ENCODE peak calls at places on chromosomes 1 and 21, in six cellular contexts. X is A172, O is Right ventricle myocardium inferior, S is T follicular helper cell, M is SW480, Z is stromal cell of bone marrow. C is an unnamed sample.

GRCh38 chr1:166069390-166069789 is 97.4 kb downstream of the FAM78B start:
- DNase-seq in X (no peak), O (no peak), S (no peak), M (no peak), Z (no peak), C (no peak)

GRCh38 chr1:19644761-19645543 is 841 bp downstream of the NBL1 start:
- DNase-seq in X (no peak), O (peak), S (no peak), M (peak), Z (no peak), C (no peak)

GRCh38 chr1:204307334-204307883 is 52.3 kb downstream of the PLEKHA6 start:
- DNase-seq in X (no peak), O (no peak), S (no peak), M (no peak), Z (no peak), C (peak)

GRCh38 chr1:41740058-41740457 is 178.7 kb downstream of the HIVEP3 start:
- DNase-seq in X (no peak), O (no peak), S (no peak), M (no peak), Z (no peak), C (no peak)

GRCh38 chr1:242240691-242241090 is 241.8 kb upstream of the MAP1LC3C start:
- DNase-seq in X (no peak), O (no peak), S (no peak), M (no peak), Z (no peak), C (no peak)

GRCh38 chr1:169824153-169824552 is 29.4 kb upstream of the METTL18 start:
- DNase-seq in X (no peak), O (no peak), S (no peak), M (no peak), Z (no peak), C (no peak)

GRCh38 chr1:31164291-31164690 is 75.4 kb downstream of the NKAIN1 start:
- DNase-seq in X (no peak), O (no peak), S (no peak), M (no peak), Z (no peak), C (no peak)

GRCh38 chr1:10813801-10814200 is 17.4 kb upstream of the CASZ1 start:
- DNase-seq in X (no peak), O (no peak), S (no peak), M (no peak), Z (no peak), C (no peak)

GRCh38 chr1:220690140-220691038 is at the start of gene C1orf115:
- DNase-seq in X (peak), O (peak), S (peak), M (peak), Z (no peak), C (peak)

GRCh38 chr1:215777370-215777925 is 210.3 kb downstream of the KCTD3 start:
- DNase-seq in X (no peak), O (no peak), S (no peak), M (no peak), Z (peak), C (peak)

GRCh38 chr1:164576311-164577271 is 17.6 kb downstream of the PBX1 start:
- DNase-seq in X (no peak), O (no peak), S (no peak), M (no peak), Z (no peak), C (peak)

GRCh38 chr1:178241057-178241456 is 147.2 kb downstream of the RASAL2 start:
- DNase-seq in X (peak), O (no peak), S (no peak), M (no peak), Z (no peak), C (peak)

GRCh38 chr1:53362851-53363642 is 35.2 kb upstream of the LRP8 start:
- DNase-seq in X (no peak), O (no peak), S (no peak), M (no peak), Z (no peak), C (no peak)

GRCh38 chr21:42466700-42467612 is 29.1 kb downstream of the RSPH1 start:
- DNase-seq in X (peak), O (no peak), S (no peak), M (peak), Z (no peak), C (peak)

GRCh38 chr1:228977741-228978140 is 242.5 kb downstream of the RHOU start:
- DNase-seq in X (no peak), O (no peak), S (no peak), M (no peak), Z (no peak), C (no peak)

GRCh38 chr1:92784051-92784638 is 763 bp downstream of the EVI5 start:
- DNase-seq in X (peak), O (no peak), S (peak), M (peak), Z (peak), C (peak)

GRCh38 chr21:16211339-16212303 is 481.8 kb downstream of the USP25 start:
- DNase-seq in X (peak), O (no peak), S (no peak), M (no peak), Z (peak), C (no peak)

GRCh38 chr1:9701661-9702060 is 50.1 kb downstream of the PIK3CD start:
- DNase-seq in X (no peak), O (no peak), S (no peak), M (no peak), Z (no peak), C (peak)

GRCh38 chr1:225471453-225472301 is 43.8 kb upstream of the LBR start:
- DNase-seq in X (no peak), O (no peak), S (no peak), M (no peak), Z (no peak), C (no peak)

GRCh38 chr1:8315573-8316475 is 2.1 kb upstream of the SLC45A1 start:
- DNase-seq in X (no peak), O (no peak), S (no peak), M (peak), Z (no peak), C (no peak)

GRCh38 chr1:29640428-29640785 is 404.1 kb downstream of the PTPRU start:
- DNase-seq in X (peak), O (no peak), S (no peak), M (no peak), Z (no peak), C (no peak)

GRCh38 chr1:15617874-15618684 is 821 bp downstream of the DDI2 start:
- DNase-seq in X (no peak), O (no peak), S (no peak), M (peak), Z (no peak), C (no peak)

GRCh38 chr1:235971571-235972315 is 93.1 kb downstream of the NID1 start:
- DNase-seq in X (peak), O (peak), S (peak), M (peak), Z (peak), C (peak)

GRCh38 chr1:210792250-210792649 is 341.7 kb downstream of the KCNH1 start:
- DNase-seq in X (no peak), O (no peak), S (no peak), M (no peak), Z (no peak), C (no peak)

GRCh38 chr1:206510371-206510770 is 3.0 kb downstream of the RASSF5 start:
- DNase-seq in X (no peak), O (no peak), S (no peak), M (no peak), Z (no peak), C (no peak)

GRCh38 chr1:43206721-43207228 is 34.6 kb downstream of the CFAP57 start:
- DNase-seq in X (peak), O (no peak), S (no peak), M (peak), Z (peak), C (peak)

GRCh38 chr1:17573518-17574041 is 34.1 kb downstream of the ARHGEF10L start:
- DNase-seq in X (no peak), O (peak), S (no peak), M (no peak), Z (no peak), C (no peak)

GRCh38 chr1:55428944-55429931 is 214.1 kb upstream of the USP24 start:
- DNase-seq in X (peak), O (no peak), S (no peak), M (peak), Z (peak), C (peak)

GRCh38 chr1:28595412-28596191 is 3.5 kb downstream of the RAB42 start:
- DNase-seq in X (no peak), O (no peak), S (no peak), M (no peak), Z (no peak), C (no peak)

C was measured in fibroblast of gingiva.